ENCODE peak calls at places on chromosomes 2 and 18, in nine cellular contexts. One of them, this sample, is unnamed.

GRCh38 chr2:158845869-158846268 is 50.8 kb downstream of the DAPL1 start:
- DNase-seq in fibroblast of villous mesenchyme: peak
- DNase-seq in PC-3: no peak
- DNase-seq in mucosa of descending colon: no peak
- DNase-seq in gastrocnemius medialis: no peak
- DNase-seq in fibroblast of pulmonary artery: no peak
- DNase-seq in brain microvascular endothelial cell: no peak
- DNase-seq in fibroblast of lung: peak
- DNase-seq in transverse colon: no peak
- DNase-seq in this sample: peak

GRCh38 chr2:190766581-190766980 is 114.0 kb upstream of the GLS start:
- DNase-seq in fibroblast of villous mesenchyme: no peak
- DNase-seq in PC-3: no peak
- DNase-seq in mucosa of descending colon: no peak
- DNase-seq in gastrocnemius medialis: no peak
- DNase-seq in fibroblast of pulmonary artery: no peak
- DNase-seq in brain microvascular endothelial cell: no peak
- DNase-seq in fibroblast of lung: no peak
- DNase-seq in transverse colon: no peak
- DNase-seq in this sample: no peak

GRCh38 chr2:211454684-211455083 is 898.3 kb downstream of the CPS1 start:
- DNase-seq in fibroblast of villous mesenchyme: no peak
- DNase-seq in PC-3: peak
- DNase-seq in mucosa of descending colon: no peak
- DNase-seq in gastrocnemius medialis: no peak
- DNase-seq in fibroblast of pulmonary artery: no peak
- DNase-seq in brain microvascular endothelial cell: no peak
- DNase-seq in fibroblast of lung: no peak
- DNase-seq in transverse colon: no peak
- DNase-seq in this sample: no peak

GRCh38 chr2:4862031-4862430 is 830.2 kb upstream of the SOX11 start:
- DNase-seq in fibroblast of villous mesenchyme: no peak
- DNase-seq in PC-3: peak
- DNase-seq in mucosa of descending colon: no peak
- DNase-seq in gastrocnemius medialis: no peak
- DNase-seq in fibroblast of pulmonary artery: no peak
- DNase-seq in brain microvascular endothelial cell: no peak
- DNase-seq in fibroblast of lung: no peak
- DNase-seq in transverse colon: no peak
- DNase-seq in this sample: no peak

GRCh38 chr18:1751249-1751648 is 820.1 kb downstream of the METTL4 start:
- DNase-seq in fibroblast of villous mesenchyme: no peak
- DNase-seq in PC-3: peak
- DNase-seq in mucosa of descending colon: no peak
- DNase-seq in gastrocnemius medialis: no peak
- DNase-seq in fibroblast of pulmonary artery: no peak
- DNase-seq in brain microvascular endothelial cell: no peak
- DNase-seq in fibroblast of lung: no peak
- DNase-seq in transverse colon: no peak
- DNase-seq in this sample: no peak

GRCh38 chr2:7516447-7517121 is 599.4 kb downstream of the RNF144A start:
- DNase-seq in fibroblast of villous mesenchyme: no peak
- DNase-seq in PC-3: peak
- DNase-seq in mucosa of descending colon: no peak
- DNase-seq in gastrocnemius medialis: no peak
- DNase-seq in fibroblast of pulmonary artery: no peak
- DNase-seq in brain microvascular endothelial cell: no peak
- DNase-seq in fibroblast of lung: no peak
- DNase-seq in transverse colon: no peak
- DNase-seq in this sample: peak

GRCh38 chr2:44230378-44230777 is 44.9 kb upstream of the SLC3A1 start:
- DNase-seq in fibroblast of villous mesenchyme: no peak
- DNase-seq in PC-3: no peak
- DNase-seq in mucosa of descending colon: no peak
- DNase-seq in gastrocnemius medialis: no peak
- DNase-seq in fibroblast of pulmonary artery: no peak
- DNase-seq in brain microvascular endothelial cell: no peak
- DNase-seq in fibroblast of lung: no peak
- DNase-seq in transverse colon: no peak
- DNase-seq in this sample: no peak

GRCh38 chr2:229490167-229490566 is 219.1 kb upstream of the PID1 start:
- DNase-seq in fibroblast of villous mesenchyme: no peak
- DNase-seq in PC-3: no peak
- DNase-seq in mucosa of descending colon: no peak
- DNase-seq in gastrocnemius medialis: no peak
- DNase-seq in fibroblast of pulmonary artery: no peak
- DNase-seq in brain microvascular endothelial cell: no peak
- DNase-seq in fibroblast of lung: no peak
- DNase-seq in transverse colon: no peak
- DNase-seq in this sample: no peak

GRCh38 chr18:76126327-76126726 is 368.7 kb downstream of the ZNF516 start:
- DNase-seq in fibroblast of villous mesenchyme: no peak
- DNase-seq in PC-3: no peak
- DNase-seq in mucosa of descending colon: no peak
- DNase-seq in gastrocnemius medialis: no peak
- DNase-seq in fibroblast of pulmonary artery: no peak
- DNase-seq in brain microvascular endothelial cell: no peak
- DNase-seq in fibroblast of lung: no peak
- DNase-seq in transverse colon: no peak
- DNase-seq in this sample: peak

GRCh38 chr2:66966631-66967030 is 430.5 kb upstream of the ETAA1 start:
- DNase-seq in fibroblast of villous mesenchyme: no peak
- DNase-seq in PC-3: no peak
- DNase-seq in mucosa of descending colon: no peak
- DNase-seq in gastrocnemius medialis: no peak
- DNase-seq in fibroblast of pulmonary artery: peak
- DNase-seq in brain microvascular endothelial cell: peak
- DNase-seq in fibroblast of lung: peak
- DNase-seq in transverse colon: no peak
- DNase-seq in this sample: no peak

GRCh38 chr2:150859162-150859561 is 371.7 kb upstream of the RND3 start:
- DNase-seq in fibroblast of villous mesenchyme: no peak
- DNase-seq in PC-3: peak
- DNase-seq in mucosa of descending colon: no peak
- DNase-seq in gastrocnemius medialis: no peak
- DNase-seq in fibroblast of pulmonary artery: no peak
- DNase-seq in brain microvascular endothelial cell: no peak
- DNase-seq in fibroblast of lung: no peak
- DNase-seq in transverse colon: no peak
- DNase-seq in this sample: no peak

GRCh38 chr2:178377046-178377445 is 73.9 kb downstream of the PRKRA start:
- DNase-seq in fibroblast of villous mesenchyme: no peak
- DNase-seq in PC-3: no peak
- DNase-seq in mucosa of descending colon: no peak
- DNase-seq in gastrocnemius medialis: no peak
- DNase-seq in fibroblast of pulmonary artery: peak
- DNase-seq in brain microvascular endothelial cell: no peak
- DNase-seq in fibroblast of lung: no peak
- DNase-seq in transverse colon: no peak
- DNase-seq in this sample: no peak

GRCh38 chr2:111176388-111176787 is 55.7 kb downstream of the BCL2L11 start:
- DNase-seq in fibroblast of villous mesenchyme: no peak
- DNase-seq in PC-3: no peak
- DNase-seq in mucosa of descending colon: no peak
- DNase-seq in gastrocnemius medialis: no peak
- DNase-seq in fibroblast of pulmonary artery: no peak
- DNase-seq in brain microvascular endothelial cell: no peak
- DNase-seq in fibroblast of lung: no peak
- DNase-seq in transverse colon: no peak
- DNase-seq in this sample: no peak

GRCh38 chr18:6482198-6482977 is 67.7 kb upstream of the L3MBTL4 start:
- DNase-seq in fibroblast of villous mesenchyme: peak
- DNase-seq in PC-3: peak
- DNase-seq in mucosa of descending colon: peak
- DNase-seq in gastrocnemius medialis: peak
- DNase-seq in fibroblast of pulmonary artery: peak
- DNase-seq in brain microvascular endothelial cell: peak
- DNase-seq in fibroblast of lung: peak
- DNase-seq in transverse colon: peak
- DNase-seq in this sample: peak

DNA sequence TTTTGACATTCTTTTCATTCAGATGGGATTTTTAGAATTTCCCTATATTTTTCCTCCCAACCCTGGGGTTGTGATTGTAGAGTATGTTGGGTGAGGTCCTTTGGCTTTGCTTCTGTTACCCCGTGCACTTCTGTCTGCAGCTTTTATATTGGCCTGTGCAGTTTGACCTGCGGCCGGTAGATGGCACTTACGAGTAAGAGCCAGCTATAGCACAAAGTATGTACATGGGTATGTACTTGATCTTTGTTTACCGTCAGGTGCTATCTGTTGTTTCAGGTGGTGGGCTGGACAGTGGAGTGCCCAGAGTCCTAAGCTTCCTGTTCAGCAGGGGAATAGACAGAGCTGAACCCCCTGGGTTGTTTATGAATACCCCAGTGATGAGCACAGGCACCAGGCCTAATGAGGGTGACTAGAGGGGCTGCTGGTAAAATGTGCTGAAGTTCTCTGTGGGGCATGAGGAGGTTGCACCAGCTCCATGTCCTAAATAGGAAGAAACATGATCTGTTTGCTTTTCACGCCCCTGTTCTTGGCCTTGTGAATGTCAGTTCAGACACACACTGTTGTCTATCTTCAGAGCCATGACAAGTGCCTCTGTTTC is 58.9 kb upstream of the THUMPD2 start:
- DNase-seq in fibroblast of villous mesenchyme: peak
- DNase-seq in PC-3: peak
- DNase-seq in mucosa of descending colon: no peak
- DNase-seq in gastrocnemius medialis: no peak
- DNase-seq in fibroblast of pulmonary artery: peak
- DNase-seq in brain microvascular endothelial cell: peak
- DNase-seq in fibroblast of lung: peak
- DNase-seq in transverse colon: no peak
- DNase-seq in this sample: peak
- TF ChIP-seq CTCF in fibroblast of villous mesenchyme: peak
- TF ChIP-seq CTCF in PC-3: peak
- TF ChIP-seq CTCF in mucosa of descending colon: peak
- TF ChIP-seq CTCF in gastrocnemius medialis: no peak
- TF ChIP-seq CTCF in fibroblast of pulmonary artery: peak
- TF ChIP-seq CTCF in brain microvascular endothelial cell: peak
- TF ChIP-seq CTCF in fibroblast of lung: peak
- TF ChIP-seq CTCF in transverse colon: peak
- TF ChIP-seq CTCF in this sample: peak

GRCh38 chr2:100817388-100817985 is 2.5 kb upstream of the NPAS2 start:
- DNase-seq in fibroblast of villous mesenchyme: peak
- DNase-seq in PC-3: peak
- DNase-seq in mucosa of descending colon: no peak
- DNase-seq in gastrocnemius medialis: no peak
- DNase-seq in fibroblast of pulmonary artery: no peak
- DNase-seq in brain microvascular endothelial cell: no peak
- DNase-seq in fibroblast of lung: no peak
- DNase-seq in transverse colon: no peak
- DNase-seq in this sample: no peak

GRCh38 chr2:100818606-100819364 is 1.2 kb upstream of the NPAS2 start:
- DNase-seq in fibroblast of villous mesenchyme: peak
- DNase-seq in PC-3: peak
- DNase-seq in mucosa of descending colon: peak
- DNase-seq in gastrocnemius medialis: peak
- DNase-seq in fibroblast of pulmonary artery: peak
- DNase-seq in brain microvascular endothelial cell: peak
- DNase-seq in fibroblast of lung: peak
- DNase-seq in transverse colon: peak
- DNase-seq in this sample: peak

GRCh38 chr2:100819365-100820345 is at the start of gene NPAS2:
- DNase-seq in fibroblast of villous mesenchyme: peak
- DNase-seq in PC-3: peak
- DNase-seq in mucosa of descending colon: peak
- DNase-seq in gastrocnemius medialis: peak
- DNase-seq in fibroblast of pulmonary artery: peak
- DNase-seq in brain microvascular endothelial cell: no peak
- DNase-seq in fibroblast of lung: peak
- DNase-seq in transverse colon: peak
- DNase-seq in this sample: peak

GRCh38 chr2:100820346-100821254 is 661 bp downstream of the NPAS2 start:
- DNase-seq in fibroblast of villous mesenchyme: no peak
- DNase-seq in PC-3: no peak
- DNase-seq in mucosa of descending colon: peak
- DNase-seq in gastrocnemius medialis: no peak
- DNase-seq in fibroblast of pulmonary artery: no peak
- DNase-seq in brain microvascular endothelial cell: no peak
- DNase-seq in fibroblast of lung: no peak
- DNase-seq in transverse colon: peak
- DNase-seq in this sample: no peak

GRCh38 chr2:100818003-100818605 is 1.8 kb upstream of the NPAS2 start:
- DNase-seq in fibroblast of villous mesenchyme: peak
- DNase-seq in PC-3: peak
- DNase-seq in mucosa of descending colon: no peak
- DNase-seq in gastrocnemius medialis: peak
- DNase-seq in fibroblast of pulmonary artery: peak
- DNase-seq in brain microvascular endothelial cell: peak
- DNase-seq in fibroblast of lung: peak
- DNase-seq in transverse colon: no peak
- DNase-seq in this sample: no peak
- H3K4me3 ChIP-seq in fibroblast of villous mesenchyme: peak
- H3K4me3 ChIP-seq in PC-3: peak
- H3K4me3 ChIP-seq in mucosa of descending colon: peak
- H3K4me3 ChIP-seq in gastrocnemius medialis: peak
- H3K4me3 ChIP-seq in fibroblast of pulmonary artery: peak
- H3K4me3 ChIP-seq in brain microvascular endothelial cell: peak
- H3K4me3 ChIP-seq in fibroblast of lung: peak
- H3K4me3 ChIP-seq in transverse colon: peak
- H3K4me3 ChIP-seq in this sample: peak

GRCh38 chr2:184644685-184645084 is 46.4 kb downstream of the ZNF804A start:
- DNase-seq in fibroblast of villous mesenchyme: peak
- DNase-seq in PC-3: peak
- DNase-seq in mucosa of descending colon: no peak
- DNase-seq in gastrocnemius medialis: no peak
- DNase-seq in fibroblast of pulmonary artery: peak
- DNase-seq in brain microvascular endothelial cell: no peak
- DNase-seq in fibroblast of lung: peak
- DNase-seq in transverse colon: no peak
- DNase-seq in this sample: no peak
- TF ChIP-seq CTCF in fibroblast of villous mesenchyme: no peak
- TF ChIP-seq CTCF in PC-3: peak
- TF ChIP-seq CTCF in mucosa of descending colon: no peak
- TF ChIP-seq CTCF in gastrocnemius medialis: no peak
- TF ChIP-seq CTCF in fibroblast of pulmonary artery: peak
- TF ChIP-seq CTCF in brain microvascular endothelial cell: no peak
- TF ChIP-seq CTCF in fibroblast of lung: peak
- TF ChIP-seq CTCF in transverse colon: no peak
- TF ChIP-seq CTCF in this sample: peak

DNA sequence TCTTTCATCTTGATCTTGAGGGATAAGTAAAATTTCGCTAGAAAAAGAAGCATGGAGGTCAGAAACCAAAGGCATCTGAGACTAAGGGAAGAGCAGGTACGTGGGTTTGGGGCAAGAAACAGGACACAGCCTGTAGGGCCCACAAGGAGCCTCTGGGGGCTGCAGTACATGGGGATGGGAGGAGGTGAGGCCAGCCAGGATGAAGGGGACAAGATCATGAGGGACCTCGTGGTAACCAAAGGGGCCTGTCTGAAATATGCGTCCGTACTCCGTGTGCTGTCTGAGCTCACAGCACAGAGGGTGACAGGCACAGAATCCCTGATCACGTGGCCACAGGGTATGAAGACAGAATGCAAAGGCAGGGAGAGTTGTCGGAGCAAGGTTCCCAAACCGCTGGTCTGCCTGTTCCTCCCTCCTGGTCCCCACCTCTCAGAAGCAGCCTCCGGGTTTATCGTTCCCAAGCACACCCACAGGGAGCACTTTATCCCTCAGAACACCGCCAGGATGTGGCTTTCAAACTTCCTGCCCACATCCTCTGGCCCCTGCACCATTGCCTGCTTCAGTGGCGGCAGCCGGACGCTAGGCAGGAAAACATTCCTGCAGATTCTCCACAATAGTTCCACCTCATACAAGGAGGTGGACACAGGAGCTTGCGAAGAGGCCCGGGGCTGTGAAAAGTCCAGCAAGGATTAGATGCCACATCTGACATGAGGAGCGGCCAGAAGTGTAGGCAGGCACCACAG is 12.0 kb downstream of the TMEM163 start:
- DNase-seq in fibroblast of villous mesenchyme: no peak
- DNase-seq in PC-3: peak
- DNase-seq in mucosa of descending colon: no peak
- DNase-seq in gastrocnemius medialis: no peak
- DNase-seq in fibroblast of pulmonary artery: no peak
- DNase-seq in brain microvascular endothelial cell: no peak
- DNase-seq in fibroblast of lung: peak
- DNase-seq in transverse colon: no peak
- DNase-seq in this sample: no peak
- H3K4me3 ChIP-seq in fibroblast of villous mesenchyme: no peak
- H3K4me3 ChIP-seq in PC-3: no peak
- H3K4me3 ChIP-seq in mucosa of descending colon: no peak
- H3K4me3 ChIP-seq in gastrocnemius medialis: peak
- H3K4me3 ChIP-seq in fibroblast of pulmonary artery: no peak
- H3K4me3 ChIP-seq in brain microvascular endothelial cell: no peak
- H3K4me3 ChIP-seq in fibroblast of lung: no peak
- H3K4me3 ChIP-seq in transverse colon: no peak
- H3K4me3 ChIP-seq in this sample: no peak